ENCODE peak calls at places on chromosomes 2 and 18, in five cellular contexts. Y, N, A, W and T are unnamed samples.

GRCh38 chr2:28956415-28956826 is 24.7 kb upstream of the TOGARAM2 start:
- DNase-seq in A (no peak), N (no peak), W (no peak), Y (peak), T (no peak)

GRCh38 chr18:79772865-79773696 is 24.7 kb upstream of the KCNG2 start:
- DNase-seq in N (no peak), W (no peak), A (no peak), Y (no peak), T (no peak)

GRCh38 chr2:226798422-226799210 is 1.0 kb downstream of the IRS1 start:
- DNase-seq in Y (peak), W (no peak), A (no peak), N (no peak), T (no peak)

GRCh38 chr18:48657446-48658120 is 118.8 kb downstream of the CTIF start:
- DNase-seq in W (no peak), A (no peak), N (peak), Y (peak), T (no peak)

GRCh38 chr2:128374711-128375413 is 56.2 kb upstream of the HS6ST1 start:
- DNase-seq in Y (no peak), N (no peak), W (no peak), A (no peak), T (no peak)

GRCh38 chr2:128280901-128281321 is 37.8 kb downstream of the HS6ST1 start:
- DNase-seq in W (no peak), N (no peak), Y (no peak), A (no peak), T (no peak)

GRCh38 chr2:199463000-199463692 is 5.4 kb upstream of the SATB2 start:
- DNase-seq in N (no peak), A (no peak), Y (peak), W (no peak), T (no peak)

GRCh38 chr2:95333888-95334338 is 36.8 kb downstream of the KCNIP3 start:
- DNase-seq in A (no peak), N (no peak), Y (peak), W (no peak), T (peak)

GRCh38 chr18:8616026-8616401 is 6.8 kb downstream of the RAB12 start:
- DNase-seq in W (no peak), N (no peak), Y (peak), A (peak), T (no peak)
- H3K4me3 ChIP-seq in W (no peak), N (no peak), Y (peak), A (no peak), T (peak)

DNA sequence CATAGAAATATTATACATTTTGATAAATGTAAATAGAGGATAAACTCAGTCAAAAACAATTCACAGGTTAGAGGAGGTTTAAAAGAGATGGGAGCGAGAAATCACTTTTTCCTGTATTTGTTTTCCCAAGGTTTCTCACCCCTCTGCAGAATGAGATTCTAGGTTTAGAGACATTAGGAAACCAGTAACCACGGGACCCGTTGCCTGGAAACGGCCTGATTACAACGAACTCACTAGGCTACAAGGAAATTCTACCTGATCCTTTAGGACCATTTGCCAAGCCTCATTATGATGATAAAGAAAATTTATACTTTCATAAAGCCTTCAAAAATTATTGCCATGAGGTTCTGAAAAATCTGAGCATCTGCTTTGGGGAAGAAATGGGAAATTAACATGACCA is 262.5 kb downstream of the NRXN1 start:
- DNase-seq in Y (no peak), W (no peak), N (no peak), A (no peak), T (no peak)
- H3K4me3 ChIP-seq in Y (no peak), W (no peak), N (no peak), A (no peak), T (no peak)

DNA sequence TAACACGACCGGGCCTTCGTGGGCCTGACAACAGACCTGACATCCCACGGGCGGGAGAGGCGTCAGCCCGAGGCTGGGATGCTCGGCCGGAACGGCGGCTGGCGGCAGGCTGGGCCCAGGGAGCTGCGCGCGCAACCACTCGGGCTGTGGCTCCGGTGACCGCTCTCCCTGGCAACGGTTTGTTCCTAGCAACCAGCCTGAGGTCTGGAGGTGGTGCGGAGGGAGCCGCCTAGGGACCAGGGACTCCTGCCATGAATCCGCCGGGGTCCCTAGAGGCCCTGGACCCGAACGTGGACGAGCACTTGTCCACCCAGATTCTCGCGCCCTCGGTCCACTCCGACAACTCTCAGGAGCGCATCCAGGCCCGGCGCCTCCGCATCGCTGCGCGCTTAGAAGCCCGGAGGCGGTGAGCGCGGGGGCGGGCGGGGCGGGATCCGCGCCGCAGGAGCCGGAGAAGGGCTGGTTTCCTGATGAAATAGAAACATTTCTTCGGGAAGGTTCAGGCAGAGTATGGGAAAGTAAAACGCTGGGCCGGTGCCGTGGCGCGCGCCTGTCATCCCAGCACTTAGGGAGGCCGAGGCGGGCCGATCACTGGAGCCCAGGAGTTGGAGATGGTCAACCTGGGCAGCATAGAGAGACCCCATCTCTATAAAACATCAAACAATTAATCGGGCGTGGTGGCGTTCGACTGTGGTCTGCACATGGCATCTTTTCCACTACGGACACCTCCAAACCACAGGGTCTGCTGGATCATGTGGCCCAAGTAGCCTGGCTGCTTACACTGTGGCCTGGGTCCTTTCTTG is at the start of gene DRC1:
- DNase-seq in W (no peak), A (no peak), Y (peak), N (peak), T (peak)
- H3K4me3 ChIP-seq in W (no peak), A (peak), Y (peak), N (peak), T (peak)

DNA sequence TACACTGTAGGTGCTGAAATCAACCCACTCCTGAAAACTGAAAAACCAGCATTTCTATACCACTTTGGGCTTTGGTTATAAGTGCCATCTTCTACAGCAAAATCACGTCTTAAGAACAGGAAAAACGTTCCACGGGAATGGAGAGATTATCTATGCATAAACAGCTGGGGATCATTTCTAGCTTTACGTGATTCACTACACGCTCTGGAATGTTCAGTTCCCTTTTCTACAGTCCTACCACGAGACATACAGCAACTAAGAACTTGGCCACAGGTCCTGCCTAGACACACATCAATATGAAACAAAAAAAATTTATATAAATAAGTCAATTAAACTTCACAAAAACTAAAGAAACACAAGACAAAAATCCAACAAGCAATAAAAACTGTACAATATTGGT is 3.6 kb downstream of the CXCR4 start:
- DNase-seq in N (no peak), W (no peak), A (no peak), Y (no peak), T (no peak)
- H3K4me3 ChIP-seq in N (no peak), W (no peak), A (no peak), Y (no peak), T (no peak)